ENCODE peak calls at places on chromosome 13, in seven cellular contexts. J is IMR-90, B is fibroblast of lung, N is neural progenitor cell, W is mesendoderm, C is HCT116, K is neuronal stem cell. L is an unnamed sample.

GRCh38 chr13:60402022-60402421 is 5.0 kb downstream of the TDRD3 start:
- DNase-seq in J (peak), B (no peak), N (no peak), W (peak), C (no peak), K (no peak), L (no peak)

GRCh38 chr13:35283856-35284255 is 192.6 kb downstream of the MAB21L1 start:
- DNase-seq in J (no peak), B (peak), N (no peak), W (no peak), C (no peak), K (no peak), L (no peak)

GRCh38 chr13:99926014-99926731 is 45.4 kb downstream of the ZIC5 start:
- DNase-seq in J (peak), B (peak), N (no peak), W (no peak), C (peak), K (no peak), L (no peak)

GRCh38 chr13:44125943-44126469 is 246.3 kb downstream of the LACC1 start:
- DNase-seq in J (peak), B (peak), N (no peak), W (no peak), C (no peak), K (no peak), L (no peak)

GRCh38 chr13:94196426-94196825 is 283.1 kb downstream of the DCT start:
- DNase-seq in J (no peak), B (peak), N (no peak), W (no peak), C (no peak), K (no peak), L (no peak)

GRCh38 chr13:42355118-42355840 is 83.3 kb downstream of the AKAP11 start:
- DNase-seq in J (no peak), B (no peak), N (peak), W (peak), C (no peak), K (no peak), L (no peak)

GRCh38 chr13:44758595-44759221 is 182.6 kb upstream of the TSC22D1 start:
- DNase-seq in J (peak), B (peak), N (no peak), W (no peak), C (no peak), K (no peak), L (no peak)

GRCh38 chr13:99352351-99353271 is 45.4 kb upstream of the GPR183 start:
- DNase-seq in J (no peak), B (no peak), N (no peak), W (no peak), C (no peak), K (no peak), L (no peak)

GRCh38 chr13:29301027-29301426 is 294.5 kb downstream of the SLC7A1 start:
- DNase-seq in J (no peak), B (no peak), N (no peak), W (no peak), C (no peak), K (no peak), L (no peak)

GRCh38 chr13:25819856-25820530 is 231.8 kb downstream of the SHISA2 start:
- DNase-seq in J (no peak), B (no peak), N (no peak), W (peak), C (no peak), K (no peak), L (no peak)

GRCh38 chr13:71477735-71478134 is 389.3 kb downstream of the DACH1 start:
- DNase-seq in J (no peak), B (no peak), N (peak), W (peak), C (peak), K (no peak), L (peak)

GRCh38 chr13:41587490-41587889 is 130.1 kb downstream of the RGCC start:
- DNase-seq in J (no peak), B (no peak), N (peak), W (peak), C (no peak), K (no peak), L (peak)

GRCh38 chr13:32659736-32660135 is 73.5 kb downstream of the PDS5B start:
- DNase-seq in J (peak), B (no peak), N (no peak), W (no peak), C (no peak), K (no peak), L (no peak)

GRCh38 chr13:86135856-86136255 is 336.6 kb upstream of the SLITRK6 start:
- DNase-seq in J (no peak), B (no peak), N (no peak), W (no peak), C (no peak), K (no peak), L (no peak)

GRCh38 chr13:29523199-29523931 is 72.1 kb downstream of the SLC7A1 start:
- DNase-seq in J (no peak), B (peak), N (no peak), W (no peak), C (no peak), K (no peak), L (no peak)

GRCh38 chr13:42650470-42650869 is 76.5 kb downstream of the TNFSF11 start:
- DNase-seq in J (no peak), B (peak), N (no peak), W (no peak), C (no peak), K (no peak), L (no peak)

GRCh38 chr13:23477096-23477495 is 43.6 kb upstream of the SACS start:
- DNase-seq in J (peak), B (no peak), N (no peak), W (no peak), C (no peak), K (no peak), L (no peak)

GRCh38 chr13:59746291-59746962 is 417.3 kb downstream of the DIAPH3 start:
- DNase-seq in J (peak), B (peak), N (no peak), W (no peak), C (no peak), K (no peak), L (no peak)

GRCh38 chr13:97334690-97335089 is 99.3 kb upstream of the RAP2A start:
- DNase-seq in J (no peak), B (no peak), N (no peak), W (no peak), C (no peak), K (no peak), L (no peak)

GRCh38 chr13:100381595-100382224 is 206.9 kb downstream of the GGACT start:
- DNase-seq in J (no peak), B (no peak), N (no peak), W (no peak), C (no peak), K (no peak), L (no peak)

GRCh38 chr13:43258771-43259170 is 235.4 kb downstream of the DNAJC15 start:
- DNase-seq in J (no peak), B (no peak), N (no peak), W (no peak), C (no peak), K (no peak), L (no peak)

GRCh38 chr13:76828316-76828741 is 57.9 kb downstream of the KCTD12 start:
- DNase-seq in J (peak), B (no peak), N (no peak), W (no peak), C (no peak), K (no peak), L (no peak)

GRCh38 chr13:40215311-40215710 is 451.1 kb downstream of the FOXO1 start:
- DNase-seq in J (no peak), B (no peak), N (no peak), W (no peak), C (no peak), K (no peak), L (no peak)
- H3K27ac ChIP-seq in J (no peak), B (no peak), N (no peak), W (no peak), C (no peak), K (no peak), L (no peak)

GRCh38 chr13:50369646-50370045 is 354.4 kb downstream of the KCNRG start:
- DNase-seq in J (no peak), B (no peak), N (no peak), W (no peak), C (no peak), K (no peak), L (no peak)

GRCh38 chr13:50365300-50365682 is 350.0 kb downstream of the KCNRG start:
- DNase-seq in J (no peak), B (no peak), N (no peak), W (no peak), C (no peak), K (no peak), L (no peak)

GRCh38 chr13:50365683-50366391 is 350.6 kb downstream of the KCNRG start:
- DNase-seq in J (no peak), B (no peak), N (no peak), W (no peak), C (no peak), K (no peak), L (no peak)

GRCh38 chr13:50370303-50370950 is 355.2 kb downstream of the KCNRG start:
- DNase-seq in J (no peak), B (no peak), N (no peak), W (no peak), C (no peak), K (no peak), L (peak)

GRCh38 chr13:50366488-50367174 is 351.4 kb downstream of the KCNRG start:
- DNase-seq in J (no peak), B (no peak), N (no peak), W (no peak), C (no peak), K (no peak), L (no peak)
- H3K9ac ChIP-seq in J (no peak), B (no peak), N (no peak), W (no peak), C (no peak), K (no peak), L (no peak)

DNA sequence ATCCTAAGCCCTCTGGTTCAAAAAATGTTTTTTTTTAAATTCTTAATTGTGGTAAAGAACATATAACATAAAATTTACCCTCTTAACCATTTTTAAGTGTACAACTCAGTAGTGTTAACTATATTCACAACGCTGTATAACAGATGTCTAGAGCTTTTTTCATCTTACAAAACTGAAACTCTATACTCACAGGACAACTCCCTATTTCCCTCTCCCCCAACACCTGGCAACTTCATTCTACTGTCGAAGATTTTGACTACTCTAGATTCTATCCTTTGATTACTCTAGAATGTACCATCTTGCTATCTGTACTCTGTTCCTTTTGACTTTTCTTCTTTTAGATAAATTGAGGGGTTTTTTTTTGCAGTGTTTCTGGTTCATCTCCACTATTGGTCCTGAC is 200.4 kb downstream of the KLF12 start:
- DNase-seq in J (no peak), B (no peak), N (no peak), W (no peak), C (no peak), K (no peak), L (no peak)
- H3K27ac ChIP-seq in J (no peak), B (peak), N (no peak), W (no peak), C (no peak), K (no peak), L (peak)

GRCh38 chr13:66805657-66806056 is 424.5 kb downstream of the PCDH9 start:
- DNase-seq in J (peak), B (peak), N (no peak), W (no peak), C (no peak), K (no peak), L (no peak)

GRCh38 chr13:66803759-66804456 is 426.2 kb downstream of the PCDH9 start:
- DNase-seq in J (peak), B (no peak), N (no peak), W (no peak), C (no peak), K (no peak), L (no peak)

GRCh38 chr13:66803013-66803739 is 427.0 kb downstream of the PCDH9 start:
- DNase-seq in J (no peak), B (no peak), N (no peak), W (no peak), C (no peak), K (no peak), L (no peak)
- H3K9ac ChIP-seq in J (no peak), B (no peak), N (no peak), W (no peak), C (no peak), K (no peak), L (no peak)

DNA sequence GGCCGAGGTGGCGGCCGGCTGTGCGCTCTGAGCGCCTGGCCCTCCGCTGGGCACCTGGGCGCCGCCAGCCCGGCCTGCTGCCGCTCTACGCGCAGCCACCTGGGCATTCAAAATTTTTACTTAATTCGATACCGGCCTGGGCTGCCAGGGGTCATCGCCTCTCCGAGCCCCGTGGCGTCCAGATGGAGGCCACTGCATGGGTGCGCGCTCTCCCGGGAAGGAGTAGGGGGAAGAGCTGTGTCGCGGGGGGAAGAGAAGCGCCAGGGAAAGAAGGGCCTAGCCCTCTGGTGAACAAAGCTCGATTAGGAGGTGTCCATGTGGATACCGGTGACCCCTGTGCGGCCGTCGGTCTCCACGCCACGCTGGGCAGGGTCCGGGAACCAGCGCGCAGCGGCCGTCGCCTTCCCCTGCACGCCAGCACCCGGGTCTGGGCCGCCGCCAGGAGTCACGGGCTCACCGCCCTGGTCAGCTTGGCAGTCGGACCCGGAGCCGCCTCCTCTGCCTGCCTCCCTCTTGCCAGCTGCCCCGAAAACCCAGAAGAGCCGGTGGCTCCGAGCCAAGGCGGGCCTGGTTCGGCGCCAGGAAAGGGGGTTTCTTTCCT is 725 bp downstream of the BIVM start:
- DNase-seq in J (peak), B (peak), N (peak), W (peak), C (no peak), K (peak), L (no peak)
- H3K27ac ChIP-seq in J (peak), B (peak), N (no peak), W (no peak), C (peak), K (no peak), L (no peak)

GRCh38 chr13:112892759-112893569 is 76.0 kb upstream of the MCF2L start:
- DNase-seq in J (no peak), B (no peak), N (peak), W (peak), C (no peak), K (peak), L (no peak)

GRCh38 chr13:112893570-112894422 is 75.2 kb upstream of the MCF2L start:
- DNase-seq in J (peak), B (peak), N (peak), W (peak), C (no peak), K (peak), L (peak)

GRCh38 chr13:112894423-112894672 is 74.7 kb upstream of the MCF2L start:
- DNase-seq in J (no peak), B (no peak), N (no peak), W (no peak), C (no peak), K (no peak), L (no peak)

GRCh38 chr13:112895521-112896465 is 73.2 kb upstream of the MCF2L start:
- DNase-seq in J (no peak), B (no peak), N (no peak), W (no peak), C (no peak), K (no peak), L (no peak)

DNA sequence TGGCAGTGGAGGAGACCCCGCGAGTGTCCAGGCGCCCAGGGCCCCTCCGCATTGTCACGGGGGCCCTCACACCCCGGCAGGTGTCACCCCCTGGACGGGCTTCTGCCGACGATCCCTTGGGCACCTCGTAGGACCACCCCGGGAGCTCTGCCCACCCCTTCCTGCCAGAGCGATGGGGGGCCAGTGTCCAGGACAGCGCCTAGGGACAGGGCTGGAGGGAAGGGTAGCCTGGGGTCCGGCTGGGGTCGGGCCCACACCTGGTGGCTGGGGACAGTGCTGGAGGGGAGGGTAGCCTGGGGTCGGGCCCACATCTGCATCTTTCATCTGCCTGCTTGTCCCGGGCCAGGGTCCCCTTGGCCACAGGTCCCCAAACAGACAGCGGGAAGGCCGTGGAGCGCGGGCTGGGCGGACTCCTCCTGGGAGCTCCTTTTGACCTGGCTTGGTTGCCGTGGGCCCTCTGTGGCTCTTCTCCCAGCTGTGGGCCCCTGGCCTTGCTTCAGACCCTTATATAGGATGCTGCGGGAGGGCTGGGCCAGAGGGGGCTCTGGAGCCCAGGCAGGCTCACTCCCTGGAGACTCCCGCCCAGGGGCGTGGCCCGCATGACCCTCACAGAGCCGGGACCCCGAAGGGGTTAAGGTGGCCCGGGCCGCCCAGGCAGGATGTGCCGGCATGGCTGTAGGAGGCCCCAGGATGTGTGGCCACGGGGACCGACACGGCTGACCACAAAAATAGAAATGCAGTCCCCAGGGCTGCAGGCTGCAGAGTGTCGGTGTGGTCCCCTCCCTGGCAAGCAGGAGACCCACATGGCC is 74.1 kb upstream of the MCF2L start:
- DNase-seq in J (no peak), B (no peak), N (peak), W (no peak), C (no peak), K (peak), L (no peak)
- H3K9ac ChIP-seq in J (no peak), B (no peak), N (peak), W (peak), C (peak), K (peak), L (no peak)

GRCh38 chr13:90118467-90119071 is 1228.9 kb upstream of the MIR17HG start:
- DNase-seq in J (no peak), B (no peak), N (no peak), W (peak), C (no peak), K (no peak), L (no peak)
- H3K27ac ChIP-seq in J (no peak), B (no peak), N (no peak), W (no peak), C (no peak), K (no peak), L (no peak)

GRCh38 chr13:27266937-27267336 is 3.7 kb upstream of the RASL11A start:
- DNase-seq in J (peak), B (no peak), N (no peak), W (no peak), C (no peak), K (no peak), L (no peak)
- H3K9ac ChIP-seq in J (no peak), B (no peak), N (no peak), W (no peak), C (no peak), K (no peak), L (no peak)

DNA sequence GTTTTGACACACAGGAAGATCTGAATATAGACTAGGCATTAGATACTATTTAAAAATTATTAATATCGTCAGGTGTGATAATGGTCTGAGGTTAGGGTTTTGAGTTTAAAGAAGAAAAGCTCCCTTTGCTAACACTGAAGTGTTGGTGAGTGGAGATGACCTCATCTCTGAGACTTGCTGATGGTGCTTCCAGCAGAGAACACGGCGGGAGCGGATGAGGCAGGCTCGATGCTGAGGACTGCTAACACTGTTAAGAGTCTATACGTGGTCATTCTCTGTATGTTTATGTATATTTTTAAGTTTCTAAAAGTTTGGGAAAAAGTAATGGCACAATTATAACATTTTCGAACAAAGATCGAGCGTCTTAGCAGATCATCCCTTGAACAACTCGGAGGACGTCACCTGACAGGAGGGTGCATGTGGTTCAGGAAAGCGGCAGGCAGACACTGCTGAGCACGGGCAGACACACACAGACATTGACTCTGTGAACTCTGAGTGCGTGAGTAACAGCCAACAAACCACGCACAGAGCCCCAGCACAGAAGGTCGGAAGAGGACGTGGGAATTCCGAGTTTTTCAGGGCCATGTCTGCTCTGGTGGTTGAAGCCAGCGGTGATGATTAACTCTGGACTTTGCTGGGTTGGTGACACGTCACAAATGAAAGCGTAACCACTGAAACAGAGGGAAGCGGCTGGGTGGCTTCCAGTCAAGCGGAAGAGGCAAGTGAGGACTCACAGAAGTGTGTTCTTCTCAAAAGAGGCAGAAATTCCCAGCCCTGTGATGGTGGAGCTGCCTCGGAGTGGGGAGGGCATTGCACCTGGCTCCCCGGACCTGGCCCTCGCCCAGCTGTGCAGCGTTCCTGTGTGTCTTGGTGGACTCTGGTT is 91.9 kb upstream of the TEX29 start:
- DNase-seq in J (peak), B (peak), N (no peak), W (peak), C (no peak), K (no peak), L (no peak)
- H3K27ac ChIP-seq in J (no peak), B (no peak), N (no peak), W (peak), C (no peak), K (no peak), L (no peak)

L was measured in Karpas-422.